ENCODE peak calls at places on chromosomes 3 and 15, in nine cellular contexts. B, X, P, K, O, N, J, H and S are unnamed samples.

GRCh38 chr3:98912448-98912847 is 11.0 kb upstream of the DCBLD2 start:
- DNase-seq in B (no peak), X (no peak), P (no peak), K (no peak), O (no peak), N (no peak), J (no peak), H (no peak), S (no peak)

GRCh38 chr15:39171944-39172368 is 408.9 kb upstream of the THBS1 start:
- DNase-seq in B (peak), X (peak), P (peak), K (peak), O (peak), N (no peak), J (peak), H (peak), S (peak)

GRCh38 chr3:15331606-15332404 is 581 bp downstream of the SH3BP5 start:
- DNase-seq in B (no peak), X (no peak), P (peak), K (peak), O (no peak), N (peak), J (peak), H (no peak), S (peak)

GRCh38 chr3:13122101-13123055 is 49.1 kb upstream of the IQSEC1 start:
- DNase-seq in B (no peak), X (no peak), P (no peak), K (no peak), O (peak), N (no peak), J (no peak), H (no peak), S (no peak)

GRCh38 chr3:30502742-30503073 is 103.7 kb upstream of the TGFBR2 start:
- DNase-seq in B (no peak), X (peak), P (no peak), K (no peak), O (no peak), N (no peak), J (no peak), H (no peak), S (no peak)

GRCh38 chr3:186529204-186529999 is 14.8 kb downstream of the CRYGS start:
- DNase-seq in B (no peak), X (no peak), P (no peak), K (no peak), O (no peak), N (no peak), J (no peak), H (no peak), S (no peak)

GRCh38 chr3:183381179-183381578 is 47.2 kb downstream of the MCF2L2 start:
- DNase-seq in B (no peak), X (peak), P (no peak), K (no peak), O (no peak), N (no peak), J (no peak), H (no peak), S (no peak)

GRCh38 chr3:126578702-126579101 is 20.0 kb upstream of the C3orf22 start:
- DNase-seq in B (no peak), X (no peak), P (no peak), K (no peak), O (no peak), N (no peak), J (no peak), H (no peak), S (no peak)

GRCh38 chr15:72168833-72169232 is 28.8 kb downstream of the GRAMD2A start:
- DNase-seq in B (no peak), X (no peak), P (no peak), K (no peak), O (no peak), N (no peak), J (no peak), H (no peak), S (no peak)

GRCh38 chr3:72336821-72337479 is 511.3 kb downstream of the SHQ1 start:
- DNase-seq in B (no peak), X (no peak), P (no peak), K (peak), O (peak), N (no peak), J (no peak), H (peak), S (no peak)

GRCh38 chr15:29207758-29208108 is 61.9 kb downstream of the NSMCE3 start:
- DNase-seq in B (no peak), X (no peak), P (no peak), K (no peak), O (no peak), N (no peak), J (no peak), H (no peak), S (no peak)

GRCh38 chr3:175580318-175580717 is 721.2 kb downstream of the NAALADL2 start:
- DNase-seq in B (no peak), X (no peak), P (no peak), K (no peak), O (no peak), N (no peak), J (no peak), H (no peak), S (no peak)

GRCh38 chr3:72892870-72893269 is 5.0 kb downstream of the GXYLT2 start:
- DNase-seq in B (no peak), X (no peak), P (peak), K (no peak), O (no peak), N (no peak), J (no peak), H (no peak), S (no peak)

GRCh38 chr3:143168518-143169192 is 49.1 kb downstream of the CHST2 start:
- DNase-seq in B (no peak), X (no peak), P (no peak), K (no peak), O (no peak), N (no peak), J (no peak), H (no peak), S (no peak)

GRCh38 chr3:28349397-28350000 is 875 bp upstream of the AZI2 start:
- DNase-seq in B (no peak), X (no peak), P (peak), K (no peak), O (no peak), N (no peak), J (no peak), H (no peak), S (no peak)

GRCh38 chr3:197023241-197023997 is 6.2 kb downstream of the MELTF start:
- DNase-seq in B (no peak), X (no peak), P (no peak), K (no peak), O (no peak), N (no peak), J (no peak), H (no peak), S (no peak)

GRCh38 chr15:50238263-50238662 is 27.3 kb downstream of the HDC start:
- DNase-seq in B (no peak), X (no peak), P (no peak), K (no peak), O (no peak), N (no peak), J (no peak), H (no peak), S (no peak)

GRCh38 chr3:78096488-78097255 is 1056.8 kb downstream of the ROBO2 start:
- DNase-seq in B (no peak), X (no peak), P (no peak), K (no peak), O (no peak), N (no peak), J (no peak), H (no peak), S (no peak)

GRCh38 chr15:101522621-101523559 is 33.4 kb upstream of the PCSK6 start:
- DNase-seq in B (no peak), X (no peak), P (no peak), K (no peak), O (no peak), N (no peak), J (no peak), H (no peak), S (no peak)

GRCh38 chr3:30893678-30894325 is 659 bp downstream of the GADL1 start:
- DNase-seq in B (no peak), X (no peak), P (no peak), K (no peak), O (no peak), N (no peak), J (no peak), H (no peak), S (no peak)

GRCh38 chr15:95304874-95305271 is 1025.6 kb upstream of the NR2F2 start:
- DNase-seq in B (no peak), X (no peak), P (no peak), K (no peak), O (no peak), N (no peak), J (no peak), H (no peak), S (no peak)

GRCh38 chr3:119762876-119763275 is 19.0 kb upstream of the NR1I2 start:
- DNase-seq in B (no peak), X (no peak), P (no peak), K (no peak), O (no peak), N (no peak), J (no peak), H (no peak), S (no peak)

GRCh38 chr3:112647122-112647521 is 6.2 kb upstream of the CCDC80 start:
- DNase-seq in B (peak), X (peak), P (no peak), K (no peak), O (no peak), N (no peak), J (no peak), H (no peak), S (no peak)

GRCh38 chr3:42229942-42230688 is 35.9 kb downstream of the CCK start:
- DNase-seq in B (peak), X (peak), P (peak), K (no peak), O (no peak), N (no peak), J (no peak), H (peak), S (peak)

GRCh38 chr3:180420804-180421203 is 181.2 kb upstream of the TTC14 start:
- DNase-seq in B (no peak), X (no peak), P (no peak), K (no peak), O (no peak), N (no peak), J (no peak), H (no peak), S (no peak)

GRCh38 chr15:25700916-25701315 is 162.2 kb downstream of the ATP10A start:
- DNase-seq in B (no peak), X (no peak), P (no peak), K (peak), O (no peak), N (no peak), J (no peak), H (no peak), S (no peak)

GRCh38 chr3:94159062-94159726 is 96.3 kb downstream of the NSUN3 start:
- DNase-seq in B (no peak), X (no peak), P (peak), K (peak), O (no peak), N (no peak), J (no peak), H (no peak), S (no peak)

GRCh38 chr15:98923159-98923558 is 84.4 kb downstream of the PGPEP1L start:
- DNase-seq in B (no peak), X (no peak), P (no peak), K (peak), O (no peak), N (no peak), J (no peak), H (no peak), S (peak)

GRCh38 chr3:146044046-146044445 is 116.9 kb downstream of the PLOD2 start:
- DNase-seq in B (no peak), X (no peak), P (no peak), K (no peak), O (no peak), N (no peak), J (no peak), H (no peak), S (no peak)

GRCh38 chr15:80640546-80641121 is 54.5 kb upstream of the ABHD17C start:
- DNase-seq in B (no peak), X (no peak), P (no peak), K (no peak), O (no peak), N (no peak), J (no peak), H (no peak), S (no peak)

GRCh38 chr3:8776406-8776805 is 7.0 kb upstream of the OXTR start:
- DNase-seq in B (peak), X (peak), P (no peak), K (no peak), O (no peak), N (no peak), J (no peak), H (no peak), S (no peak)

GRCh38 chr3:137692803-137693431 is 71.2 kb upstream of the SOX14 start:
- DNase-seq in B (no peak), X (no peak), P (peak), K (no peak), O (no peak), N (no peak), J (no peak), H (peak), S (peak)

GRCh38 chr3:9779721-9780450 is 10.1 kb upstream of the CAMK1 start:
- DNase-seq in B (no peak), X (no peak), P (no peak), K (no peak), O (no peak), N (peak), J (peak), H (no peak), S (peak)

GRCh38 chr3:176574736-176575135 is 622.5 kb downstream of the TBL1XR1 start:
- DNase-seq in B (no peak), X (no peak), P (no peak), K (no peak), O (no peak), N (no peak), J (no peak), H (no peak), S (no peak)

GRCh38 chr3:190970560-190970959 is 108.1 kb upstream of the GMNC start:
- DNase-seq in B (no peak), X (no peak), P (no peak), K (no peak), O (no peak), N (no peak), J (no peak), H (no peak), S (no peak)